ENCODE peak calls at places on chromosomes 4 and X, in four cellular contexts. One of them, this sample, is unnamed.
A peak's percentile ranks its signal among the peaks of the same experiment; 100 is the strongest.

GRCh38 chr4:132123870-132124623 is 1025.0 kb upstream of the PCDH10 start:
- DNase-seq in MM.1S: peak; percentile 37
- DNase-seq in suprapubic skin: no peak
- DNase-seq in Calu3: no peak
- DNase-seq in this sample: no peak

GRCh38 chr4:89539797-89540711 is 232.5 kb upstream of the GPRIN3 start:
- DNase-seq in MM.1S: no peak
- DNase-seq in suprapubic skin: no peak
- DNase-seq in Calu3: no peak
- DNase-seq in this sample: no peak

GRCh38 chr4:187019896-187020295 is 296.2 kb upstream of the FAT1 start:
- DNase-seq in MM.1S: no peak
- DNase-seq in suprapubic skin: no peak
- DNase-seq in Calu3: no peak
- DNase-seq in this sample: no peak

GRCh38 chr4:169279111-169279510 is 8.4 kb upstream of the SH3RF1 start:
- DNase-seq in MM.1S: no peak
- DNase-seq in suprapubic skin: no peak
- DNase-seq in Calu3: no peak
- DNase-seq in this sample: no peak

GRCh38 chr4:185820119-185821028 is 8.4 kb upstream of the SORBS2 start:
- DNase-seq in MM.1S: no peak
- DNase-seq in suprapubic skin: no peak
- DNase-seq in Calu3: no peak
- DNase-seq in this sample: no peak

GRCh38 chrX:124690495-124690894 is 344.1 kb downstream of the SH2D1A start:
- DNase-seq in MM.1S: no peak
- DNase-seq in suprapubic skin: no peak
- DNase-seq in Calu3: no peak
- DNase-seq in this sample: no peak

GRCh38 chrX:101417981-101418841 is 10.2 kb downstream of the HNRNPH2 start:
- DNase-seq in MM.1S: no peak
- DNase-seq in suprapubic skin: peak; percentile 79
- DNase-seq in Calu3: peak; percentile 23
- DNase-seq in this sample: peak; percentile 73

GRCh38 chr4:7285244-7286122 is 93.1 kb downstream of the SORCS2 start:
- DNase-seq in MM.1S: no peak
- DNase-seq in suprapubic skin: no peak
- DNase-seq in Calu3: no peak
- DNase-seq in this sample: no peak

GRCh38 chr4:36363024-36363423 is 81.6 kb downstream of the DTHD1 start:
- DNase-seq in MM.1S: no peak
- DNase-seq in suprapubic skin: no peak
- DNase-seq in Calu3: no peak
- DNase-seq in this sample: no peak

GRCh38 chrX:34918856-34919255 is 23.7 kb upstream of the FAM47B start:
- DNase-seq in MM.1S: no peak
- DNase-seq in suprapubic skin: no peak
- DNase-seq in Calu3: peak; percentile 54
- DNase-seq in this sample: no peak

GRCh38 chr4:88320780-88321373 is 36.5 kb upstream of the PPM1K start:
- DNase-seq in MM.1S: peak; percentile 70
- DNase-seq in suprapubic skin: no peak
- DNase-seq in Calu3: no peak
- DNase-seq in this sample: peak; percentile 58

GRCh38 chrX:109049416-109049815 is 313.1 kb upstream of the IRS4 start:
- DNase-seq in MM.1S: no peak
- DNase-seq in suprapubic skin: no peak
- DNase-seq in Calu3: no peak
- DNase-seq in this sample: no peak

GRCh38 chr4:154506253-154506652 is 14.7 kb upstream of the DCHS2 start:
- DNase-seq in MM.1S: peak; percentile 36
- DNase-seq in suprapubic skin: no peak
- DNase-seq in Calu3: peak; percentile 8
- DNase-seq in this sample: no peak

GRCh38 chr4:161247831-161248230 is 916.0 kb downstream of the FSTL5 start:
- DNase-seq in MM.1S: no peak
- DNase-seq in suprapubic skin: no peak
- DNase-seq in Calu3: no peak
- DNase-seq in this sample: no peak

GRCh38 chr4:76156635-76157034 is 8.4 kb upstream of the NUP54 start:
- DNase-seq in MM.1S: no peak
- DNase-seq in suprapubic skin: no peak
- DNase-seq in Calu3: no peak
- DNase-seq in this sample: no peak

GRCh38 chr4:25157071-25157470 is 3.2 kb downstream of the SEPSECS start:
- DNase-seq in MM.1S: no peak
- DNase-seq in suprapubic skin: no peak
- DNase-seq in Calu3: no peak
- DNase-seq in this sample: no peak

GRCh38 chr4:184335520-184335919 is 117.8 kb upstream of the ENPP6 start:
- DNase-seq in MM.1S: no peak
- DNase-seq in suprapubic skin: no peak
- DNase-seq in Calu3: no peak
- DNase-seq in this sample: no peak

GRCh38 chr4:100224160-100224559 is 33.9 kb upstream of the DDIT4L start:
- DNase-seq in MM.1S: no peak
- DNase-seq in suprapubic skin: no peak
- DNase-seq in Calu3: no peak
- DNase-seq in this sample: no peak

GRCh38 chr4:128376958-128377357 is 89.3 kb upstream of the PGRMC2 start:
- DNase-seq in MM.1S: no peak
- DNase-seq in suprapubic skin: no peak
- DNase-seq in Calu3: no peak
- DNase-seq in this sample: no peak
- TF ChIP-seq CTCF in MM.1S: no peak
- TF ChIP-seq CTCF in suprapubic skin: no peak
- TF ChIP-seq CTCF in Calu3: no peak
- TF ChIP-seq CTCF in this sample: no peak

GRCh38 chrX:54435121-54435520 is 5.1 kb upstream of the TSR2 start:
- DNase-seq in MM.1S: no peak
- DNase-seq in suprapubic skin: no peak
- DNase-seq in Calu3: no peak
- DNase-seq in this sample: no peak

GRCh38 chrX:54442790-54443189 is 2.6 kb downstream of the TSR2 start:
- DNase-seq in MM.1S: no peak
- DNase-seq in suprapubic skin: no peak
- DNase-seq in Calu3: no peak
- DNase-seq in this sample: no peak

GRCh38 chrX:54444752-54445151 is 4.5 kb downstream of the TSR2 start:
- DNase-seq in MM.1S: no peak
- DNase-seq in suprapubic skin: no peak
- DNase-seq in Calu3: no peak
- DNase-seq in this sample: no peak

GRCh38 chrX:54446084-54446483 is 5.9 kb downstream of the TSR2 start:
- DNase-seq in MM.1S: no peak
- DNase-seq in suprapubic skin: no peak
- DNase-seq in Calu3: no peak
- DNase-seq in this sample: no peak

DNA sequence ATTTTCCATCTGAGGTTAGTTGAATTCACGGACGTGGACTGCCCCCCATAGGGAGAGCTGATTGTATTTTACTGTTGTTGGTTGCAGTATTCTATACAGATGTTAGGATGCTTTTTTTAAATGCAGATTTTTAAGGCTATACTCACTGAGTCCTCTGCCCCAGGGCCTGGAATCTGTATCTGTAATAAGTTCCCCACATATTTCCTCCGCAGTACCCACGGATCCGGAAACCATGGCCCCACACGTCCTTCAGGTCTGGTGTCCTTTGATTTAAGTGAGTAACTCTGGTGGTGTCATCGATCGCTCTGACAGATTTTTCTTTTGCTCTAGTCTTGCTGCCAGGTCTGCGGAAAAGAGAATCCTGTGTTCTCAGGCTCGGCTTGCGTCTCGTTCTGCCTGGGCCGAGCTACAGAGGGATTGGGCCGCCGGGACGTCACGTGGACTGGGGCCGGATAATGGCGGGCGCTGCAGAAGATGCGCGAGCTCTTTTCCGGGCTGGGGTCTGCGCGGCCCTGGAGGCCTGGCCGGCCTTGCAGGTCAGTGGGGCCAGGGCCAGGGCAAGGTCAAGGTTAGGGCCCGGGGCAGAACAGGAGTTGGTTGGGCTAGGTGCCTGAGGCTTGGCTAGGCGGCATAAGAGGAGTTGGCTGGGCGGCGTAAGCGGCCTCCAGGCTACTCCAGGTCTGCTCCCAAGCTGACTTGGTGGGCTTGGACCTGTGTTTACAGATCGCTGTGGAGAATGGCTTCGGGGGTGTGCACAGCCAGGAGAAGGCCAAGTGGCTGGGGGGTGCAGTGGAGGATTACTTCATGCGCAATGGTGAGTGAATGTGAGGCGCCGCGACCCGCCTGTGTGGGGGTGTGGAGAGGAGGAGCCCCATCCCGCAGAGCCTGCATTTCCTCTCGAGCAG is at the start of gene TSR2:
- DNase-seq in MM.1S: peak; percentile 84
- DNase-seq in suprapubic skin: peak; percentile 86
- DNase-seq in Calu3: peak; percentile 83
- DNase-seq in this sample: peak; percentile 75
- TF ChIP-seq CTCF in MM.1S: no peak
- TF ChIP-seq CTCF in suprapubic skin: no peak
- TF ChIP-seq CTCF in Calu3: no peak
- TF ChIP-seq CTCF in this sample: no peak

DNA sequence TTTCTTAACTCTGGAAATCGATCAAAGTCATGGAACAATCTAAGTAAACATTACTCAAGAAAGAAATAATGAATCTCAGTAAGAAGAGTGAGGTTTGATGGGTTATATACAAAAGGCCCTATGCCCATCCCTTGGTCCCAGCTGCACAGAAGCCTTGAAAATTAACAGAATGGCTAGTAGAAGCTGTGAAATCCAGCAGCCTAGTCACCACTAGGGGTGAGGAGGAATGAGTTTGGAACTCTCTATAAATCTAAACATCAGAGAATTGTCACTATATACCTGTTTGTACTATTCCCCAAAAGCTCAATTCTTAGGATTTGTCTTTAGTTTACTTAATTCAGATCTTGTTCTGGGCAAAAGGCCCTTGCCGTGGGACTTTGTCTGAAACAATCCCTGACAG is 313.9 kb upstream of the GRID2 start:
- DNase-seq in MM.1S: no peak
- DNase-seq in suprapubic skin: no peak
- DNase-seq in Calu3: no peak
- DNase-seq in this sample: no peak
- TF ChIP-seq CTCF in MM.1S: peak; percentile 15
- TF ChIP-seq CTCF in suprapubic skin: no peak
- TF ChIP-seq CTCF in Calu3: no peak
- TF ChIP-seq CTCF in this sample: no peak

GRCh38 chrX:134761788-134762187 is 103.5 kb upstream of the PLAC1 start:
- DNase-seq in MM.1S: peak; percentile 46
- DNase-seq in suprapubic skin: no peak
- DNase-seq in Calu3: peak; percentile 6
- DNase-seq in this sample: no peak
- TF ChIP-seq CTCF in MM.1S: peak; percentile 47
- TF ChIP-seq CTCF in suprapubic skin: no peak
- TF ChIP-seq CTCF in Calu3: peak; percentile 20
- TF ChIP-seq CTCF in this sample: peak; percentile 42

GRCh38 chr4:162506253-162506652 is 342.5 kb upstream of the FSTL5 start:
- DNase-seq in MM.1S: no peak
- DNase-seq in suprapubic skin: no peak
- DNase-seq in Calu3: no peak
- DNase-seq in this sample: no peak
- TF ChIP-seq CTCF in MM.1S: no peak
- TF ChIP-seq CTCF in suprapubic skin: no peak
- TF ChIP-seq CTCF in Calu3: no peak
- TF ChIP-seq CTCF in this sample: no peak

GRCh38 chr4:62640296-62640695 is 1440.2 kb downstream of the ADGRL3 start:
- DNase-seq in MM.1S: no peak
- DNase-seq in suprapubic skin: no peak
- DNase-seq in Calu3: no peak
- DNase-seq in this sample: no peak

DNA sequence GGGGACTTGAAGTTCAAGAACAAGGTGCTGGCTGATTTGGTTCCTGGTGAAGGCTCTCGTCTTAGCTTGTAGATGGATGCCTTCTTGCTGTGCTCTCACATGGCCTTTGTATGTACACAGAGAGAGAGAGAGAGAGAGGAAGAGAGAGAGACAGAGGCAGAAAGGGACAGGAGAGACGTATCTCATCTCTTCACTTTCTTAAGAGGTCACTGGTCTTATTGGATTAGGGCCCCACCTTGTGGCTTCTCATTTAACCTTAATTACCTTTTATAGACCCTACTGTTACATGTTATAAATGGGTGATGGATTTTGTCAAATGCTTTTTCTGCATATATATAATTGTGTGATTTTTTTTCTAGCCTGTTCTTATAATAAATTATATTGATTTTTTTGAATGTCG is 1444.2 kb downstream of the ADGRL3 start:
- DNase-seq in MM.1S: peak; percentile 65
- DNase-seq in suprapubic skin: no peak
- DNase-seq in Calu3: no peak
- DNase-seq in this sample: no peak
- TF ChIP-seq CTCF in MM.1S: peak; percentile 53
- TF ChIP-seq CTCF in suprapubic skin: no peak
- TF ChIP-seq CTCF in Calu3: no peak
- TF ChIP-seq CTCF in this sample: no peak